ENCODE peak calls at places on chromosome 13, in ten cellular contexts. N is mucosa of descending colon, M is IMR-90, G is astrocyte of the spinal cord, F is AG10803, X is bronchial epithelial cell, L is fibroblast of villous mesenchyme, P is epithelial cell of esophagus, W is transverse colon, C is cardiac muscle cell. H is an unnamed sample.

GRCh38 chr13:59447846-59448620 is 715.7 kb downstream of the DIAPH3 start:
- DNase-seq in L (no peak), P (no peak), M (peak; percentile 75), N (no peak), W (no peak), C (no peak), F (peak; percentile 71), G (peak; percentile 79), X (no peak), H (no peak)

GRCh38 chr13:77767413-77767812 is 69.9 kb downstream of the SLAIN1 start:
- DNase-seq in W (no peak), F (no peak), C (no peak), M (no peak), N (no peak), L (no peak), G (no peak), X (no peak), P (no peak), H (no peak)

GRCh38 chr13:110702591-110703526 is 3.1 kb downstream of the CARS2 start:
- DNase-seq in M (peak; percentile 62), N (no peak), X (peak; percentile 47), G (peak; percentile 39), P (peak; percentile 23), L (peak; percentile 36), W (no peak), F (no peak), C (peak; percentile 15), H (no peak)

GRCh38 chr13:26500618-26501320 is 56.7 kb upstream of the WASF3 start:
- DNase-seq in M (no peak), F (no peak), G (no peak), N (no peak), P (no peak), L (no peak), W (no peak), X (no peak), C (no peak), H (no peak)

GRCh38 chr13:57629821-57630235 is 1.7 kb upstream of the PCDH17 start:
- DNase-seq in G (peak; percentile 93), N (peak; percentile 38), W (peak; percentile 27), F (peak; percentile 64), C (peak; percentile 97), P (peak; percentile 46), L (peak; percentile 4), X (peak; percentile 63), M (peak; percentile 42), H (peak; percentile 62)

GRCh38 chr13:26557393-26558073 is at the start of gene WASF3:
- DNase-seq in X (peak; percentile 78), W (peak; percentile 86), L (peak; percentile 86), C (peak; percentile 97), N (peak; percentile 85), F (peak; percentile 93), P (peak; percentile 95), M (peak; percentile 90), G (peak; percentile 93), H (peak; percentile 98)

GRCh38 chr13:73223372-73223781 is 164.6 kb downstream of the KLF5 start:
- DNase-seq in W (no peak), N (no peak), C (no peak), F (no peak), X (no peak), L (peak; percentile 39), P (no peak), G (peak; percentile 35), M (no peak), H (no peak)

GRCh38 chr13:24459234-24459633 is 53.3 kb downstream of the PARP4 start:
- DNase-seq in M (peak; percentile 90), X (no peak), L (peak; percentile 71), F (peak; percentile 78), N (no peak), C (no peak), P (no peak), G (peak; percentile 65), W (no peak), H (peak; percentile 53)

GRCh38 chr13:48112896-48113525 is 18.1 kb upstream of the MED4 start:
- DNase-seq in W (no peak), G (no peak), P (no peak), X (peak; percentile 12), F (no peak), L (no peak), M (peak; percentile 40), C (no peak), N (no peak), H (no peak)

GRCh38 chr13:21465710-21466160 is 6.6 kb upstream of the ZDHHC20 start:
- DNase-seq in N (peak; percentile 22), W (peak; percentile 17), F (no peak), P (no peak), M (no peak), X (no peak), G (no peak), L (no peak), C (no peak), H (no peak)

GRCh38 chr13:24502567-24503375 is 9.8 kb downstream of the PARP4 start:
- DNase-seq in P (peak; percentile 87), W (peak; percentile 62), N (peak; percentile 51), F (peak; percentile 54), G (peak; percentile 63), C (no peak), X (peak; percentile 82), L (peak; percentile 50), M (peak; percentile 53), H (peak; percentile 84)

GRCh38 chr13:105735269-105735668 is 800.2 kb downstream of the EFNB2 start:
- DNase-seq in G (peak; percentile 5), W (no peak), F (no peak), M (no peak), X (no peak), L (peak; percentile 4), N (peak; percentile 3), C (no peak), P (no peak), H (peak; percentile 4)

GRCh38 chr13:32894589-32895001 is 121.6 kb upstream of the KL start:
- DNase-seq in P (peak; percentile 71), M (peak; percentile 74), F (peak; percentile 80), C (no peak), L (peak; percentile 83), N (no peak), X (peak; percentile 87), W (no peak), G (no peak), H (peak; percentile 23)

GRCh38 chr13:41313659-41314197 is 2.7 kb downstream of the NAA16 start:
- DNase-seq in X (no peak), L (no peak), M (no peak), W (no peak), N (no peak), C (no peak), F (no peak), P (no peak), G (no peak), H (no peak)
- H3K4me3 ChIP-seq in X (no peak overlapping the region), L (peak overlapping the region; percentile 98), M (peak overlapping the region; percentile 23), W (no peak overlapping the region), N (no peak overlapping the region), C (peak overlapping the region; percentile 92), F (peak overlapping the region; percentile 88), P (peak overlapping the region; percentile 83), G (no peak overlapping the region), H (peak overlapping the region; percentile 87)

GRCh38 chr13:101433895-101434294 is 17.6 kb upstream of the NALCN start:
- DNase-seq in X (peak; percentile 8), W (no peak), P (no peak), G (no peak), F (peak; percentile 44), N (no peak), L (no peak), C (no peak), M (no peak), H (no peak)
- TF ChIP-seq CTCF in X (no peak), W (no peak), P (no peak), G (no peak), F (peak; percentile 11), N (no peak), L (no peak), C (no peak), M (no peak), H (no peak)

GRCh38 chr13:67018775-67019174 is 211.4 kb downstream of the PCDH9 start:
- DNase-seq in W (no peak), M (no peak), C (no peak), X (no peak), L (no peak), P (no peak), G (no peak), N (no peak), F (no peak), H (no peak)

DNA sequence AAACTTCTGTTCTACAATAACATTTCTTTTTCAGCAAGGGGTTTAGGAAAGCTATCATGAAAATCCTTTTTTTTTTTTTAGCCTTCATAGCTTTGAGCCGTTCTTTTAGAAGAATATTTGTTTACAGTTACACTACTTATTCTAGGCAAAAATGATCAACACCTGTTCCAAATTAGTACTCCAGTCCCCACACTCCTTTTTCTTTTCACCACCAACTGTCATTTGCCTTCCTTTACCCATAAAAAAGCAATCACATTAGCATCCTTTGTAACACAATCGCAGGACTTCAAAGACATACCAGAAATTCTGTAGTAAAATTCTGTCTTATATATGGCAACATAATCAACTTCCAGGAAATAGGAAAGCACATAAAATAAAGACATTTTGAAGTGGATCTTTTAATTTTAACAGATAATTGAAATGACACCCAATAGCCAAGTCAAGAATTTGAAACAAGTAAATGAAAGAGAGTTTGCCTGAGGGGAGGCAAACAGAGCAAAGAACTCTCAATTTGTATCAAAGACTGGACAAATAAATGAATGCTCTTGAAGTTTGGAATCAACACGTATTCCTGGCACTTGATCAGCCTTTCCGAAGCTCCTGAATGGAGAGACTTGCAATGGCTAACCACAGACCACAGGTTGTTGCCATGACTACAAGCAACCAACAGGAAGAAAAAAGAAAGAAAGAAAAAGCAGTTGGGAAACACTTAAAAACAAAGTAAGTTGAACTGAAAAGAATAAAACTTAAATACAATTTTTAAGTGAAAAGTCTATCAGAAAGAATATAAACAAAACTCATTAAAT is 206.8 kb downstream of the PCDH9 start:
- DNase-seq in W (no peak), X (peak; percentile 77), L (peak; percentile 24), N (no peak), M (peak; percentile 82), F (peak; percentile 49), P (peak; percentile 65), C (no peak), G (peak; percentile 96), H (peak; percentile 50)
- H3K4me3 ChIP-seq in W (no peak overlapping the region), X (no peak overlapping the region), L (no peak overlapping the region), N (no peak overlapping the region), M (no peak overlapping the region), F (no peak overlapping the region), P (no peak overlapping the region), C (no peak overlapping the region), G (no peak overlapping the region), H (no peak overlapping the region)

DNA sequence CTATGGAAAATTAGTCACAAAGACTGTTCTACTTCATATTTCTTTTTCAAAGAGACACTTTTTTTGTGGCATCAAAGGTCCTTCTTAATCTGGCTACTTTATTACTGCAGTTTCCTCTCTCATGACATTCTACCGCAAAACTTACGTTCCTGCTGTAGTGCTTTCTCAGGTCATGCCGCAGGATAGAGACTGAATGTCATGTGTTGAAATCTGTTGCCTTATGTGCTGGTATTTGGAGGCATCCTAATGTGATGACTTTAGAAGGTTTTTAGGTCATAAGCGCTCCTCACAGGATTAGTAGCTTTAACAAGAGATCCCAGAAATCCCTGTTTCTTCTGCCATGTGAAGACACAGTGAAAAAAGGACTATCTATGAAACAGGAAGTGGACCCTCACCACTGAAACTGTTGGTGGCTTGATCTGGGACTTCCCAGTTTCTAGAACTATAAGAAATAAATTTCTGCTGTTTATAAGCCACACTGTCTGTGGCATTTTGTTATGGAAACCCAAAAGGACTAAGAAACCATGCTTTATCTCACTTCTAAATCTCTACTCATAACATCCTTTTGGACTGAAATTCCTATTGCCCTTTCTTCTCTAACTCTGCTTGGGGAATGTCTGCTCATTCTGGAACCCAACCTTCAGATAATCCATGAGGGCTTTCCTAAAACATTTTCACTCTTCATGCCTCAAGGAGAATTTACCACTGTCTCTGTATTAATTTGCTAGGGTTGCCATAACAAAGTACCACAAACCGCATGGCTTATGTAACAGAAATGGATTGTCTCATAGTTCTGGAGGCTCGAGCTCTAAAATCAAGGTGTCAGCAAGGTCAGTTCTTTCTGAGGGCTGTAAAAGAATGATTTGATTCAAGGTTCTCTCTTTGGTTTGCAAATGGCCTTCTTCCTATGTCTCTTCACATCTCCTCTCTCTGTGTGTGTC is 209.5 kb downstream of the LACC1 start:
- DNase-seq in F (peak; percentile 55), C (no peak), W (no peak), M (no peak), P (no peak), X (no peak), N (no peak), G (no peak), L (no peak), H (no peak)
- TF ChIP-seq CTCF in F (no peak), C (no peak), W (no peak), M (no peak), P (no peak), X (no peak), N (no peak), G (no peak), L (no peak), H (no peak)

H was measured in foreskin fibroblast.